ENCODE peak calls at places on chromosomes 6 and 20, in four cellular contexts. D is tibial artery, R is astrocyte of the spinal cord, C is GM12865. P is an unnamed sample.

GRCh38 chr20:21780528-21780927 is 75.1 kb downstream of the PAX1 start:
- DNase-seq in D (no peak), R (no peak), C (no peak), P (no peak)

GRCh38 chr6:85677243-85677956 is 34.7 kb upstream of the SYNCRIP start:
- DNase-seq in D (no peak), R (peak; percentile 37), C (peak; percentile 25), P (no peak)

GRCh38 chr6:18997375-18997826 is 610.3 kb downstream of the RNF144B start:
- DNase-seq in D (no peak), R (peak; percentile 64), C (peak; percentile 52), P (no peak)

GRCh38 chr6:144349690-144350132 is 64.6 kb downstream of the UTRN start:
- DNase-seq in D (no peak), R (peak; percentile 84), C (peak; percentile 66), P (no peak)

GRCh38 chr20:3193806-3194616 is 10.5 kb downstream of the DDRGK1 start:
- DNase-seq in D (no peak), R (no peak), C (no peak), P (no peak)

GRCh38 chr20:34552569-34552968 is 5.9 kb upstream of the MAP1LC3A start:
- DNase-seq in D (no peak), R (no peak), C (no peak), P (no peak)

GRCh38 chr20:9422335-9422734 is 92.1 kb upstream of the LAMP5 start:
- DNase-seq in D (no peak), R (peak; percentile 36), C (no peak), P (no peak)

GRCh38 chr6:160115421-160115820 is 6.2 kb upstream of the SLC22A1 start:
- DNase-seq in D (peak; percentile 10), R (no peak), C (no peak), P (no peak)

GRCh38 chr20:19572031-19572430 is 186.0 kb upstream of the RIN2 start:
- DNase-seq in D (no peak), R (no peak), C (no peak), P (no peak)

GRCh38 chr6:16481680-16482079 is 243.3 kb downstream of the GMPR start:
- DNase-seq in D (no peak), R (no peak), C (peak; percentile 73), P (no peak)

GRCh38 chr6:13794184-13794583 is 20.2 kb downstream of the MCUR1 start:
- DNase-seq in D (no peak), R (peak; percentile 74), C (peak; percentile 71), P (no peak)

GRCh38 chr6:2038096-2038495 is 207.3 kb downstream of the GMDS start:
- DNase-seq in D (no peak), R (peak; percentile 59), C (no peak), P (no peak)

GRCh38 chr6:15253107-15254073 is 7.5 kb downstream of the JARID2 start:
- DNase-seq in D (no peak), R (no peak), C (peak; percentile 45), P (no peak)

GRCh38 chr6:28334272-28335039 is 1.5 kb downstream of the ZSCAN31 start:
- DNase-seq in D (no peak), R (no peak), C (no peak), P (no peak)

GRCh38 chr6:21595951-21596378 is 2.4 kb downstream of the SOX4 start:
- DNase-seq in D (no peak), R (no peak), C (no peak), P (no peak)

GRCh38 chr20:17530716-17531536 is at the start of gene BFSP1:
- DNase-seq in D (peak; percentile 79), R (peak; percentile 56), C (peak; percentile 60), P (peak; percentile 22)

GRCh38 chr20:51491393-51491792 is 51.1 kb downstream of the NFATC2 start:
- DNase-seq in D (no peak), R (no peak), C (no peak), P (no peak)

GRCh38 chr6:43714311-43715055 is 26.9 kb upstream of the MRPS18A start:
- DNase-seq in D (no peak), R (peak; percentile 38), C (peak; percentile 69), P (no peak)

GRCh38 chr6:41732601-41733348 is 2.6 kb downstream of the TFEB start:
- DNase-seq in D (no peak), R (peak; percentile 20), C (peak; percentile 90), P (peak; percentile 87)

GRCh38 chr20:11718474-11719094 is 199.1 kb upstream of the BTBD3 start:
- DNase-seq in D (no peak), R (no peak), C (no peak), P (no peak)

GRCh38 chr20:21981179-21981578 is 275.7 kb downstream of the PAX1 start:
- DNase-seq in D (no peak), R (peak; percentile 24), C (no peak), P (no peak)

GRCh38 chr6:113856571-113857564 is at the start of gene MARCKS:
- DNase-seq in D (peak; percentile 88), R (peak; percentile 95), C (peak; percentile 93), P (peak; percentile 60)

GRCh38 chr20:37823276-37823980 is 79.5 kb upstream of the VSTM2L start:
- DNase-seq in D (no peak), R (no peak), C (peak; percentile 34), P (no peak)

GRCh38 chr6:159104163-159104885 is 59.5 kb upstream of the TAGAP start:
- DNase-seq in D (peak; percentile 61), R (peak; percentile 41), C (peak; percentile 82), P (no peak)

GRCh38 chr6:6927437-6928361 is 180.1 kb upstream of the RREB1 start:
- DNase-seq in D (no peak), R (no peak), C (peak; percentile 14), P (peak; percentile 90)

GRCh38 chr6:27873101-27874030 is 38.8 kb downstream of the OR2B2 start:
- DNase-seq in D (no peak), R (peak; percentile 90), C (peak; percentile 97), P (no peak)

GRCh38 chr20:51541189-51542032 is 1.1 kb downstream of the NFATC2 start:
- DNase-seq in D (peak; percentile 92), R (peak; percentile 54), C (peak; percentile 71), P (peak; percentile 42)

GRCh38 chr6:138430361-138431145 is 26.5 kb downstream of the HEBP2 start:
- DNase-seq in D (no peak), R (no peak), C (no peak), P (no peak)

GRCh38 chr6:25755496-25755895 is 954 bp downstream of the SLC17A4 start:
- DNase-seq in D (no peak), R (no peak), C (no peak), P (no peak)

GRCh38 chr20:22575087-22575721 is 9.2 kb downstream of the FOXA2 start:
- DNase-seq in D (no peak), R (no peak), C (peak; percentile 63), P (no peak)

GRCh38 chr6:157282279-157282678 is 41.0 kb downstream of the TMEM242 start:
- DNase-seq in D (no peak), R (no peak), C (no peak), P (no peak)

GRCh38 chr6:152117156-152118129 is 310.0 kb downstream of the ESR1 start:
- DNase-seq in D (no peak), R (no peak), C (peak; percentile 47), P (no peak)

GRCh38 chr6:88867841-88868558 is 95.4 kb downstream of the RNGTT start:
- DNase-seq in D (no peak), R (no peak), C (no peak), P (no peak)

GRCh38 chr6:151325075-151326050 is 66.0 kb downstream of the ZBTB2 start:
- DNase-seq in D (peak; percentile 89), R (peak; percentile 79), C (peak; percentile 15), P (peak; percentile 25)

GRCh38 chr6:131036143-131036542 is 26.9 kb downstream of the EPB41L2 start:
- DNase-seq in D (no peak), R (no peak), C (no peak), P (no peak)

GRCh38 chr6:42315991-42316378 is 98.3 kb upstream of the MRPS10 start:
- DNase-seq in D (no peak), R (peak; percentile 97), C (peak; percentile 56), P (no peak)

GRCh38 chr6:84224251-84224650 is 3.2 kb downstream of the CEP162 start:
- DNase-seq in D (no peak), R (no peak), C (no peak), P (no peak)

GRCh38 chr6:84227434-84228197 is at the start of gene CEP162:
- DNase-seq in D (peak; percentile 95), R (peak; percentile 91), C (peak; percentile 89), P (peak; percentile 85)

GRCh38 chr6:84227044-84227433 is 404 bp downstream of the CEP162 start:
- DNase-seq in D (no peak), R (no peak), C (peak; percentile 21), P (no peak)

GRCh38 chr6:84222426-84222825 is 5.0 kb downstream of the CEP162 start:
- DNase-seq in D (no peak), R (no peak), C (no peak), P (no peak)

DNA sequence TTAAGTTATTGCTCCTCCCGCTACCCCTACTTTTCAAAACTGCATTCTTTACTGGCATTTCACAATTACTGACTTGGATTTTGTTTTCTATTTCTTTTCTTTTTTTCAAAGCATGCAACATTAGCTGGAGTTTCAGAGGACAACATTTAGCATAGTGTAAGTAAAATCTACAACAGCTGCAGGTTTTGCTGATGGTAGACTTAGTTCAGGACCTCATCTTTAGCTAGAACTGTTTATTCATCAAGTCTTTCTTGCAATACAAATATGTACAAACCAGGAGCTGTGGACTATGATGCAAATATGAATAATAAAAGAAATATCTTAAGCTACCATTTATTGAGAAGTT is 728 bp upstream of the CEP162 start:
- DNase-seq in D (no peak), R (no peak), C (no peak), P (no peak)
- H3K4me3 ChIP-seq in D (peak overlapping the region; percentile 76), R (peak overlapping the region; percentile 81), C (peak overlapping the region; percentile 66), P (peak overlapping the region; percentile 84)

GRCh38 chr6:118930680-118931079 is 4.3 kb downstream of the MCM9 start:
- DNase-seq in D (no peak), R (no peak), C (no peak), P (no peak)
- TF ChIP-seq CTCF in D (no peak), R (peak; percentile 29), C (no peak), P (no peak)

GRCh38 chr6:149033454-149034241 is 283.9 kb upstream of the TAB2 start:
- DNase-seq in D (no peak), R (no peak), C (peak; percentile 75), P (no peak)

GRCh38 chr6:149041953-149042352 is 275.6 kb upstream of the TAB2 start:
- DNase-seq in D (no peak), R (no peak), C (no peak), P (no peak)

GRCh38 chr6:149032599-149033405 is 284.7 kb upstream of the TAB2 start:
- DNase-seq in D (no peak), R (peak; percentile 94), C (peak; percentile 88), P (no peak)

GRCh38 chr6:149035806-149036205 is 281.7 kb upstream of the TAB2 start:
- DNase-seq in D (no peak), R (no peak), C (no peak), P (no peak)

GRCh38 chr6:149037026-149037734 is 280.3 kb upstream of the TAB2 start:
- DNase-seq in D (no peak), R (peak; percentile 71), C (no peak), P (no peak)
- H3K4me3 ChIP-seq in D (no peak overlapping the region), R (no peak overlapping the region), C (no peak overlapping the region), P (peak overlapping the region; percentile 32)

GRCh38 chr6:135504734-135505133 is 7.2 kb upstream of the AHI1 start:
- DNase-seq in D (no peak), R (no peak), C (no peak), P (no peak)

GRCh38 chr6:135505648-135506047 is 8.1 kb upstream of the AHI1 start:
- DNase-seq in D (no peak), R (no peak), C (no peak), P (no peak)

GRCh38 chr6:135505222-135505621 is 7.7 kb upstream of the AHI1 start:
- DNase-seq in D (no peak), R (no peak), C (no peak), P (no peak)

GRCh38 chr6:135503703-135504475 is 6.3 kb upstream of the AHI1 start:
- DNase-seq in D (no peak), R (no peak), C (no peak), P (no peak)

GRCh38 chr6:135506270-135506997 is 8.9 kb upstream of the AHI1 start:
- DNase-seq in D (no peak), R (peak; percentile 65), C (peak; percentile 59), P (no peak)
- TF ChIP-seq CTCF in D (peak; percentile 41), R (peak; percentile 51), C (peak; percentile 38), P (peak; percentile 59)

P was measured in gastrocnemius medialis.